ENCODE peak calls at places on chromosomes 1 and 21, in seven cellular contexts. C is heart right ventricle, O is cardiac fibroblast, E is osteoblast, Y is BE2C, A is breast epithelium, W is stomach. B is an unnamed sample.

GRCh38 chr21:36236052-36236730 is 79.6 kb downstream of the DOP1B start:
- DNase-seq in C (no peak), O (no peak), E (peak; percentile 47), Y (no peak), A (no peak), W (no peak), B (no peak)

GRCh38 chr1:84506729-84507453 is 510 bp upstream of the GNG5 start:
- DNase-seq in C (no peak), O (no peak), E (no peak), Y (no peak), A (no peak), W (no peak), B (no peak)

GRCh38 chr1:65477414-65478378 is 57.2 kb downstream of the LEPR start:
- DNase-seq in C (no peak), O (peak; percentile 64), E (no peak), Y (no peak), A (no peak), W (no peak), B (peak; percentile 4)

GRCh38 chr1:33986389-33987095 is 122.7 kb downstream of the HMGB4 start:
- DNase-seq in C (peak; percentile 50), O (no peak), E (no peak), Y (no peak), A (peak; percentile 72), W (peak; percentile 45), B (peak; percentile 62)

GRCh38 chr1:6922096-6922931 is 137.1 kb downstream of the CAMTA1 start:
- DNase-seq in C (peak; percentile 82), O (peak; percentile 31), E (peak; percentile 95), Y (peak; percentile 63), A (peak; percentile 96), W (no peak), B (peak; percentile 32)

GRCh38 chr1:61873994-61874393 is 131.7 kb downstream of the PATJ start:
- DNase-seq in C (no peak), O (no peak), E (no peak), Y (no peak), A (no peak), W (no peak), B (no peak)

GRCh38 chr1:240823357-240823756 is 211.4 kb upstream of the GREM2 start:
- DNase-seq in C (no peak), O (no peak), E (no peak), Y (no peak), A (no peak), W (no peak), B (no peak)

GRCh38 chr1:118300808-118301207 is 115.8 kb upstream of the SPAG17 start:
- DNase-seq in C (no peak), O (no peak), E (no peak), Y (no peak), A (no peak), W (no peak), B (no peak)

GRCh38 chr1:211260161-211261107 is 1.3 kb downstream of the RCOR3 start:
- DNase-seq in C (peak; percentile 84), O (peak; percentile 66), E (peak; percentile 92), Y (peak; percentile 89), A (peak; percentile 85), W (peak; percentile 89), B (peak; percentile 92)

GRCh38 chr21:25506887-25507286 is 100.4 kb downstream of the MRPL39 start:
- DNase-seq in C (no peak), O (peak; percentile 71), E (no peak), Y (no peak), A (no peak), W (no peak), B (peak; percentile 70)

GRCh38 chr1:70487910-70488665 is 77.0 kb downstream of the CTH start:
- DNase-seq in C (peak; percentile 16), O (peak; percentile 57), E (no peak), Y (peak; percentile 28), A (no peak), W (no peak), B (peak; percentile 63)

GRCh38 chr21:45866473-45867010 is 115.0 kb upstream of the COL6A1 start:
- DNase-seq in C (no peak), O (no peak), E (no peak), Y (no peak), A (no peak), W (peak; percentile 14), B (no peak)

GRCh38 chr1:78070758-78071157 is 25.0 kb downstream of the GIPC2 start:
- DNase-seq in C (no peak), O (peak; percentile 90), E (peak; percentile 67), Y (no peak), A (no peak), W (no peak), B (peak; percentile 69)

GRCh38 chr21:43800124-43800523 is 10.7 kb downstream of the RRP1 start:
- DNase-seq in C (no peak), O (no peak), E (no peak), Y (no peak), A (no peak), W (no peak), B (no peak)

GRCh38 chr1:80417651-80418050 is 1383.1 kb upstream of the ADGRL2 start:
- DNase-seq in C (no peak), O (peak; percentile 78), E (no peak), Y (no peak), A (peak; percentile 26), W (no peak), B (peak; percentile 32)

GRCh38 chr1:85149805-85150204 is 51.0 kb downstream of the SYDE2 start:
- DNase-seq in C (peak; percentile 11), O (no peak), E (no peak), Y (no peak), A (no peak), W (no peak), B (no peak)

GRCh38 chr1:158506369-158506987 is 34.5 kb downstream of the OR10R2 start:
- DNase-seq in C (peak; percentile 9), O (peak; percentile 35), E (peak; percentile 5), Y (peak; percentile 13), A (no peak), W (no peak), B (peak; percentile 61)

GRCh38 chr1:162632743-162633326 is 571 bp downstream of the DDR2 start:
- DNase-seq in C (peak; percentile 38), O (peak; percentile 55), E (no peak), Y (no peak), A (no peak), W (no peak), B (no peak)

DNA sequence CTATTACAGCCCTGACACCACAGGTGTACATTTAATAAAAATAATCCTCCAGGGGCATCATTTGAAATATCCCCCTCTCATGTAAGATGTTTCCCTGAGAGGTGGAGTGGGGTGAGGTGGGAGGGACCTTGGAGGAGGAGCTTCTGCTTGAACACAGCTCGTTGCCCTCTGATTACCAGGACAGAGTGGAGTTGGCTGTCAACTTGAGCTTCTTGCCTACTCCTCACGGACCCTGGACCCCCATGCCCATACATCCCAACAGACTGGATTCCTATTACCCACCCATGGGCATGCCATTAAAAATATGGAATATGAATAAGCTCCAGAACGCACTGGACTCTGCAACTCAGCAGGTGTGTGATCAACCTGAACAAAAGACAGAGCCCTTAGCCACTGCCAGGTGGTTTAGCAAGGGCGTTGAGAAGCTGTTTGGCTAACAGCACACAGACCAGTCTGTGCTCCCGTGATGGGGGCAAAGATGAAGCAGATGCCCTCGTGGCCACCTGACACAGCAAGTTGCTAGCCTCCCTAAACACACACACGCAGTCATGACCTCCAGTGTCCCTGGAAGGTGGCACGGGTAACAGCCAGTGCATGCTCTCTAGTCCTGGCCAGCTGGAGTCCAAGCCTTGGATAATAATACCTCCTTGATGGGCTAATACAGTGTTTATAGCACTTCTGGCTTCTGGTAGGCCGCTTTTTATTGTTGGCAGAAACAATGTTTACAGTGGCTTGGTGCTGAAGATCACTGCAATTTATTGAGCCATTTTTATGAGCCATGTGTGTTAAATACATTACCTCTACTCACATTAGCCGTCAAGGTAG is 155.0 kb downstream of the TOMM20 start:
- DNase-seq in C (no peak), O (no peak), E (no peak), Y (no peak), A (no peak), W (no peak), B (no peak)
- TF ChIP-seq CTCF in C (no peak), O (no peak), E (no peak), Y (no peak), A (no peak), W (no peak), B (no peak)

GRCh38 chr1:226203693-226204092 is 17.2 kb upstream of the ACBD3 start:
- DNase-seq in C (no peak), O (no peak), E (no peak), Y (no peak), A (no peak), W (no peak), B (no peak)

GRCh38 chr1:226201029-226201593 is 14.6 kb upstream of the ACBD3 start:
- DNase-seq in C (no peak), O (peak; percentile 49), E (no peak), Y (no peak), A (no peak), W (no peak), B (peak; percentile 54)

GRCh38 chr1:226203237-226203636 is 16.7 kb upstream of the ACBD3 start:
- DNase-seq in C (no peak), O (no peak), E (no peak), Y (no peak), A (no peak), W (no peak), B (no peak)

GRCh38 chr1:226204198-226204597 is 17.7 kb upstream of the ACBD3 start:
- DNase-seq in C (no peak), O (no peak), E (no peak), Y (no peak), A (no peak), W (no peak), B (no peak)

GRCh38 chr1:226202246-226202645 is 15.7 kb upstream of the ACBD3 start:
- DNase-seq in C (no peak), O (no peak), E (no peak), Y (no peak), A (no peak), W (no peak), B (no peak)
- TF ChIP-seq CTCF in C (no peak), O (no peak), E (no peak), Y (no peak), A (no peak), W (no peak), B (no peak)

GRCh38 chr1:202659974-202660373 is 50.3 kb downstream of the SYT2 start:
- DNase-seq in C (no peak), O (no peak), E (no peak), Y (no peak), A (no peak), W (no peak), B (no peak)
- TF ChIP-seq CTCF in C (no peak), O (no peak), E (no peak), Y (peak; percentile 26), A (no peak), W (no peak), B (no peak)

DNA sequence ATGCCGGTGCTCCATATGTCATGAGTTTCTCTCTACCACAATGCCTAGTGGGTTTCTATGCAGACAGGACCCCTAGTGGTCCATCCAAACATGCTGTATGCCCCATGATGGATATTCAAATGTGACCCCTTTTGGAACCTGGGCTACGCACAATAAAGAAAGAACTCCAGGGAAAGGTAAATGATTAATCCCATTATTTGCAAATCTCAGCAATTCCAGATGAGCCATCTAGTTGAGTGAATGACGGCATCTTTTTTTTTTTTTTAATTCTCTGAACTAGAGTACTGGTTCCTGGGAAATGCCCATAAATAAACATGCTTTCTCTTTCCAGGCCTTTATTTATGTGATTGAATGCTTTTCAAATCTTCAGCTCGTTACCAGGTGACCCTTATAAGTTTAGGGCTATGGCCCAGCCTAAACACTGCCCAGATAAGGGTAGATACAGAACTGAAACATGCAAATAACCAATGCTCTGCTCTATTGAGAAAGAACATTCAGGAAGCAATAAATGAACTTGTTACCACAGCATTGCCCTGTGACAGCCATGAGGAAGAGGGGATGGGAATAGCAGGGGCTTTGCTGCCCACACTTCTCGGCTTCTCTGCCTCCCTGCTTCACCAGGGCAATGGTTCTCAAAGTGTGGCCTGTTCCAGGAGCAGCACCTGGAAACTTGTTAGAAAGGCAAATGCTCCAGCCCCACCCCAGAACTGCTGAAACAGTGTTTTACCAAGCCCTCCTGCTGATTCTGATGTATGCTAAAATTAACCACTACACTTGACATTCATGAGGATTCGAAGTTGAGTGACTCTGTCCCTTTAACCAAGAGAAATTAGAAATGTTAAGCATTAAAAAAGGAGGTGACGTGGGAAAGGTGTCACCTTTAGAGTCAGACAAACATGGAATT is 151.6 kb downstream of the SEC16B start:
- DNase-seq in C (no peak), O (no peak), E (peak; percentile 38), Y (no peak), A (no peak), W (no peak), B (no peak)
- TF ChIP-seq CTCF in C (no peak), O (no peak), E (no peak), Y (no peak), A (no peak), W (no peak), B (no peak)

B was measured in MCF 10A.